ENCODE peak calls at places on chromosomes 13 and 19, in five cellular contexts. One of them, this sample, is unnamed.

GRCh38 chr13:29934531-29935308 is 84.3 kb upstream of the UBL3 start:
- DNase-seq in GM23338: no peak
- DNase-seq in left lung: no peak
- DNase-seq in fibroblast of lung: no peak
- DNase-seq in neural progenitor cell: no peak
- DNase-seq in this sample: no peak

GRCh38 chr19:47023448-47023794 is 3.8 kb downstream of the NPAS1 start:
- DNase-seq in GM23338: peak; percentile 45
- DNase-seq in left lung: no peak
- DNase-seq in fibroblast of lung: no peak
- DNase-seq in neural progenitor cell: no peak
- DNase-seq in this sample: no peak

GRCh38 chr19:21608571-21608970 is 103.2 kb downstream of the ZNF429 start:
- DNase-seq in GM23338: no peak
- DNase-seq in left lung: no peak
- DNase-seq in fibroblast of lung: no peak
- DNase-seq in neural progenitor cell: no peak
- DNase-seq in this sample: no peak

GRCh38 chr13:45545686-45546409 is 69.7 kb downstream of the ERICH6B start:
- DNase-seq in GM23338: no peak
- DNase-seq in left lung: no peak
- DNase-seq in fibroblast of lung: no peak
- DNase-seq in neural progenitor cell: no peak
- DNase-seq in this sample: no peak

GRCh38 chr19:9645466-9645865 is 24.4 kb upstream of the ZNF561 start:
- DNase-seq in GM23338: no peak
- DNase-seq in left lung: no peak
- DNase-seq in fibroblast of lung: no peak
- DNase-seq in neural progenitor cell: no peak
- DNase-seq in this sample: no peak

GRCh38 chr13:43640476-43640875 is 146.3 kb downstream of the ENOX1 start:
- DNase-seq in GM23338: no peak
- DNase-seq in left lung: no peak
- DNase-seq in fibroblast of lung: no peak
- DNase-seq in neural progenitor cell: no peak
- DNase-seq in this sample: no peak

GRCh38 chr13:62919491-62919890 is 1503.8 kb upstream of the PCDH20 start:
- DNase-seq in GM23338: no peak
- DNase-seq in left lung: peak; percentile 40
- DNase-seq in fibroblast of lung: no peak
- DNase-seq in neural progenitor cell: no peak
- DNase-seq in this sample: no peak

GRCh38 chr13:79482271-79482970 is 1.5 kb downstream of the NDFIP2 start:
- DNase-seq in GM23338: no peak
- DNase-seq in left lung: no peak
- DNase-seq in fibroblast of lung: no peak
- DNase-seq in neural progenitor cell: no peak
- DNase-seq in this sample: no peak

GRCh38 chr13:52933547-52934167 is 85.2 kb upstream of the PCDH8 start:
- DNase-seq in GM23338: no peak
- DNase-seq in left lung: no peak
- DNase-seq in fibroblast of lung: no peak
- DNase-seq in neural progenitor cell: no peak
- DNase-seq in this sample: no peak

GRCh38 chr13:97344250-97345175 is 89.5 kb upstream of the RAP2A start:
- DNase-seq in GM23338: peak; percentile 66
- DNase-seq in left lung: no peak
- DNase-seq in fibroblast of lung: peak; percentile 75
- DNase-seq in neural progenitor cell: peak; percentile 70
- DNase-seq in this sample: no peak

GRCh38 chr19:45160870-45161714 is at the start of gene NKPD1:
- DNase-seq in GM23338: peak; percentile 62
- DNase-seq in left lung: peak; percentile 88
- DNase-seq in fibroblast of lung: no peak
- DNase-seq in neural progenitor cell: no peak
- DNase-seq in this sample: no peak

GRCh38 chr19:29680937-29681336 is 15.7 kb downstream of the PLEKHF1 start:
- DNase-seq in GM23338: no peak
- DNase-seq in left lung: no peak
- DNase-seq in fibroblast of lung: no peak
- DNase-seq in neural progenitor cell: no peak
- DNase-seq in this sample: no peak

GRCh38 chr13:58620171-58620570 is 988.6 kb downstream of the PCDH17 start:
- DNase-seq in GM23338: peak; percentile 36
- DNase-seq in left lung: no peak
- DNase-seq in fibroblast of lung: no peak
- DNase-seq in neural progenitor cell: peak; percentile 28
- DNase-seq in this sample: no peak

GRCh38 chr19:6663236-6664187 is 6.4 kb downstream of the TNFSF14 start:
- DNase-seq in GM23338: no peak
- DNase-seq in left lung: no peak
- DNase-seq in fibroblast of lung: no peak
- DNase-seq in neural progenitor cell: no peak
- DNase-seq in this sample: no peak

GRCh38 chr19:55193481-55193880 is 13.4 kb upstream of the SYT5 start:
- DNase-seq in GM23338: no peak
- DNase-seq in left lung: no peak
- DNase-seq in fibroblast of lung: no peak
- DNase-seq in neural progenitor cell: no peak
- DNase-seq in this sample: no peak

GRCh38 chr19:1438933-1439358 is 750 bp downstream of the RPS15 start:
- DNase-seq in GM23338: no peak
- DNase-seq in left lung: no peak
- DNase-seq in fibroblast of lung: no peak
- DNase-seq in neural progenitor cell: peak; percentile 45
- DNase-seq in this sample: no peak

GRCh38 chr19:47157455-47158321 is 27.1 kb downstream of the SAE1 start:
- DNase-seq in GM23338: peak; percentile 96
- DNase-seq in left lung: no peak
- DNase-seq in fibroblast of lung: peak; percentile 51
- DNase-seq in neural progenitor cell: peak; percentile 62
- DNase-seq in this sample: no peak

GRCh38 chr19:49635530-49636229 is 4.3 kb downstream of the RRAS start:
- DNase-seq in GM23338: peak; percentile 38
- DNase-seq in left lung: no peak
- DNase-seq in fibroblast of lung: no peak
- DNase-seq in neural progenitor cell: no peak
- DNase-seq in this sample: no peak

GRCh38 chr13:53198699-53199098 is 170.1 kb downstream of the OLFM4 start:
- DNase-seq in GM23338: no peak
- DNase-seq in left lung: no peak
- DNase-seq in fibroblast of lung: no peak
- DNase-seq in neural progenitor cell: no peak
- DNase-seq in this sample: no peak

GRCh38 chr19:11383706-11384048 is 437 bp downstream of the EPOR start:
- DNase-seq in GM23338: no peak
- DNase-seq in left lung: no peak
- DNase-seq in fibroblast of lung: no peak
- DNase-seq in neural progenitor cell: peak; percentile 41
- DNase-seq in this sample: no peak

GRCh38 chr13:51015973-51016372 is 95.1 kb downstream of the C13orf42 start:
- DNase-seq in GM23338: no peak
- DNase-seq in left lung: no peak
- DNase-seq in fibroblast of lung: no peak
- DNase-seq in neural progenitor cell: no peak
- DNase-seq in this sample: no peak

GRCh38 chr13:111139874-111140561 is 24.9 kb downstream of the ARHGEF7 start:
- DNase-seq in GM23338: no peak
- DNase-seq in left lung: no peak
- DNase-seq in fibroblast of lung: no peak
- DNase-seq in neural progenitor cell: no peak
- DNase-seq in this sample: no peak

GRCh38 chr19:55670280-55671053 is 4.6 kb upstream of the EPN1 start:
- DNase-seq in GM23338: no peak
- DNase-seq in left lung: peak; percentile 92
- DNase-seq in fibroblast of lung: no peak
- DNase-seq in neural progenitor cell: peak; percentile 27
- DNase-seq in this sample: peak; percentile 95

GRCh38 chr13:67063036-67063435 is 167.1 kb downstream of the PCDH9 start:
- DNase-seq in GM23338: no peak
- DNase-seq in left lung: no peak
- DNase-seq in fibroblast of lung: no peak
- DNase-seq in neural progenitor cell: no peak
- DNase-seq in this sample: no peak

GRCh38 chr19:3178377-3178972 is at the start of gene S1PR4:
- DNase-seq in GM23338: no peak
- DNase-seq in left lung: peak; percentile 86
- DNase-seq in fibroblast of lung: no peak
- DNase-seq in neural progenitor cell: no peak
- DNase-seq in this sample: no peak
- TF ChIP-seq CTCF in GM23338: no peak
- TF ChIP-seq CTCF in left lung: no peak
- TF ChIP-seq CTCF in fibroblast of lung: no peak
- TF ChIP-seq CTCF in neural progenitor cell: no peak
- TF ChIP-seq CTCF in this sample: no peak

GRCh38 chr19:5045956-5046338 is 77.0 kb downstream of the KDM4B start:
- DNase-seq in GM23338: no peak
- DNase-seq in left lung: no peak
- DNase-seq in fibroblast of lung: no peak
- DNase-seq in neural progenitor cell: no peak
- DNase-seq in this sample: no peak
- H3K27ac ChIP-seq in GM23338: peak overlapping the region; percentile 45
- H3K27ac ChIP-seq in left lung: peak overlapping the region; percentile 34
- H3K27ac ChIP-seq in fibroblast of lung: no peak overlapping the region
- H3K27ac ChIP-seq in neural progenitor cell: no peak overlapping the region
- H3K27ac ChIP-seq in this sample: peak overlapping the region; percentile 17

GRCh38 chr19:8214802-8215201 is 5.6 kb downstream of the CERS4 start:
- DNase-seq in GM23338: no peak
- DNase-seq in left lung: no peak
- DNase-seq in fibroblast of lung: no peak
- DNase-seq in neural progenitor cell: no peak
- DNase-seq in this sample: no peak

GRCh38 chr19:8212916-8213315 is 3.7 kb downstream of the CERS4 start:
- DNase-seq in GM23338: no peak
- DNase-seq in left lung: no peak
- DNase-seq in fibroblast of lung: no peak
- DNase-seq in neural progenitor cell: no peak
- DNase-seq in this sample: no peak

GRCh38 chr19:8213827-8214672 is 4.9 kb downstream of the CERS4 start:
- DNase-seq in GM23338: no peak
- DNase-seq in left lung: no peak
- DNase-seq in fibroblast of lung: no peak
- DNase-seq in neural progenitor cell: no peak
- DNase-seq in this sample: no peak

GRCh38 chr19:8215783-8216182 is 6.6 kb downstream of the CERS4 start:
- DNase-seq in GM23338: no peak
- DNase-seq in left lung: no peak
- DNase-seq in fibroblast of lung: no peak
- DNase-seq in neural progenitor cell: no peak
- DNase-seq in this sample: no peak

DNA sequence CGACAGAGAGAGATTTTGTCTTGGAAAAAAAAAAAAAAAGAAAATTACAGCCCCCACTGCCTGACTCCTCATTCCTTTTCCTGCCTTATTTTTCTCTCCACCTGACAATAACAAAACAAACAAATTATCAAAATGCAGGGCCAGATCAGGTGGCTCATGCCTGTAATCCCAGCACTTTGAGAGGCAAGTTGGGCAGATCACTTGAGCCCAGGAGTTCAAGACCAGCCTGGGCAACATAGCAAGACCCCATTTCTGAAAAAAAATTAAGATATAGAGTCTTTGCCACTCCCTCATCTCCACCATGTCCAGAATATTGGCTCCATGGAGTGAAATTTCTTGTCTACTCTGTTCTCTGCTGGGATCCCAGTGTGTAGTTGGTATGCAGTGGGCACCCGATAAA is 7.2 kb downstream of the CERS4 start:
- DNase-seq in GM23338: no peak
- DNase-seq in left lung: no peak
- DNase-seq in fibroblast of lung: no peak
- DNase-seq in neural progenitor cell: no peak
- DNase-seq in this sample: no peak
- H3K4me1 ChIP-seq in GM23338: peaks cover 2% of the 10 kb centered on the region
- H3K4me1 ChIP-seq in left lung: no peaks in the 10 kb centered on the region
- H3K4me1 ChIP-seq in fibroblast of lung: no peaks in the 10 kb centered on the region
- H3K4me1 ChIP-seq in neural progenitor cell: no peaks in the 10 kb centered on the region
- H3K4me1 ChIP-seq in this sample: no peaks in the 10 kb centered on the region

DNA sequence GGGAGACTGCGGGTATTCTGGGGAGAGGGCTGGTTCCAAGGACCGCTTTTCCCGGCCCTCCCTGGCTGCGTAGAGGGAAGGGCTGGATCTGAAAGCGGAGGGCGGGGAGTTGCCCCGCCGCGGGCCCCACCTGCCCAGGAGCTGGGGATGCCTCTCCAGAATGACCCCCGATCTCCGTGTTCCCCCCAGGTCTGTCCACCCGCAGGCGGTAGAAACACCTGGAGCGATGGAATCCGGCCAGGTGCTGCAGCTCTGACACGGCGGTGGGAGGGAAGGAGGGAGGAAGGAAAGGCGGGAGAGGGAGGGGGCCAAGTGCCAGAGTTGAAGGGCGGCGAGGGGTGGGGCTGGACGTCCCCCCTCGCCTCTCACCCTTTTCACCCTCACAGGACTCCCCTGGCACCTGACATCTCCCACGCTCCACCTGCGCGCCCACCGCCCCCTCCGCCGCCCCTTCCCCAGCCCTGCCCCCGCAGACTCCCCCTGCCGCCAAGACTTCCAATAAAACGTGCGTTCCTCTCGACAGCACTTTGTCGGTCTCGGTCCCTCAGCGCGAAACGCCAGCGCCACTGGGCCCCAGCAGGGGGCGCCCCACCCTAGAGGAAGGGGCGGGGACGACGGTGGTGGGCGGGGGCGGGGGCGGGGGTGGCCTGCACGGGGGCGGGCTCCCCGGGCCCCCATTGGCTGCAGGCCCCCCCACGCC is 374 bp upstream of the FXYD7 start:
- DNase-seq in GM23338: peak; percentile 91
- DNase-seq in left lung: no peak
- DNase-seq in fibroblast of lung: peak; percentile 29
- DNase-seq in neural progenitor cell: peak; percentile 84
- DNase-seq in this sample: no peak
- TF ChIP-seq CTCF in GM23338: peak; percentile 37
- TF ChIP-seq CTCF in left lung: peak; percentile 49
- TF ChIP-seq CTCF in fibroblast of lung: peak; percentile 47
- TF ChIP-seq CTCF in neural progenitor cell: peak; percentile 76
- TF ChIP-seq CTCF in this sample: peak; percentile 77

GRCh38 chr19:32895384-32895783 is 25.8 kb upstream of the SLC7A9 start:
- DNase-seq in GM23338: no peak
- DNase-seq in left lung: no peak
- DNase-seq in fibroblast of lung: no peak
- DNase-seq in neural progenitor cell: no peak
- DNase-seq in this sample: no peak
- H3K27ac ChIP-seq in GM23338: no peak overlapping the region
- H3K27ac ChIP-seq in left lung: no peak overlapping the region
- H3K27ac ChIP-seq in fibroblast of lung: no peak overlapping the region
- H3K27ac ChIP-seq in neural progenitor cell: no peak overlapping the region
- H3K27ac ChIP-seq in this sample: no peak overlapping the region

GRCh38 chr19:4380254-4380727 is 20.1 kb downstream of the SH3GL1 start:
- DNase-seq in GM23338: no peak
- DNase-seq in left lung: peak; percentile 93
- DNase-seq in fibroblast of lung: no peak
- DNase-seq in neural progenitor cell: no peak
- DNase-seq in this sample: peak; percentile 60
- H3K4me1 ChIP-seq in GM23338: peaks cover 19% of the 10 kb centered on the region
- H3K4me1 ChIP-seq in left lung: peaks cover 67% of the 10 kb centered on the region
- H3K4me1 ChIP-seq in fibroblast of lung: peaks cover 21% of the 10 kb centered on the region
- H3K4me1 ChIP-seq in neural progenitor cell: peaks cover 18% of the 10 kb centered on the region
- H3K4me1 ChIP-seq in this sample: peaks cover 49% of the 10 kb centered on the region